ENCODE peak calls at places on chromosome 12, in five cellular contexts. One of them, this sample, is unnamed.
A peak's percentile ranks its signal among the peaks of the same experiment; 100 is the strongest.

GRCh38 chr12:120488057-120488660 is 7.8 kb upstream of the DYNLL1 start:
- DNase-seq in esophagus squamous epithelium: no peak
- DNase-seq in HCT116: no peak
- DNase-seq in K562: peak; percentile 56
- DNase-seq in heart left ventricle: no peak
- DNase-seq in this sample: no peak

GRCh38 chr12:115224031-115224430 is 540.1 kb upstream of the TBX3 start:
- DNase-seq in esophagus squamous epithelium: no peak
- DNase-seq in HCT116: no peak
- DNase-seq in K562: no peak
- DNase-seq in heart left ventricle: no peak
- DNase-seq in this sample: no peak

GRCh38 chr12:69330475-69331473 is 17.4 kb upstream of the LYZ start:
- DNase-seq in esophagus squamous epithelium: no peak
- DNase-seq in HCT116: no peak
- DNase-seq in K562: peak; percentile 42
- DNase-seq in heart left ventricle: no peak
- DNase-seq in this sample: peak; percentile 59

GRCh38 chr12:55908726-55909512 is 18.8 kb downstream of the PYM1 start:
- DNase-seq in esophagus squamous epithelium: no peak
- DNase-seq in HCT116: no peak
- DNase-seq in K562: no peak
- DNase-seq in heart left ventricle: no peak
- DNase-seq in this sample: no peak

GRCh38 chr12:130121246-130122005 is 40.8 kb upstream of the FZD10 start:
- DNase-seq in esophagus squamous epithelium: no peak
- DNase-seq in HCT116: no peak
- DNase-seq in K562: no peak
- DNase-seq in heart left ventricle: no peak
- DNase-seq in this sample: no peak

GRCh38 chr12:85784096-85784720 is 52.0 kb downstream of the RASSF9 start:
- DNase-seq in esophagus squamous epithelium: no peak
- DNase-seq in HCT116: peak; percentile 33
- DNase-seq in K562: no peak
- DNase-seq in heart left ventricle: no peak
- DNase-seq in this sample: no peak

GRCh38 chr12:64687816-64688599 is 71.2 kb downstream of the GNS start:
- DNase-seq in esophagus squamous epithelium: no peak
- DNase-seq in HCT116: no peak
- DNase-seq in K562: no peak
- DNase-seq in heart left ventricle: no peak
- DNase-seq in this sample: peak; percentile 13

GRCh38 chr12:94832780-94833760 is 170.4 kb downstream of the NDUFA12 start:
- DNase-seq in esophagus squamous epithelium: no peak
- DNase-seq in HCT116: no peak
- DNase-seq in K562: no peak
- DNase-seq in heart left ventricle: no peak
- DNase-seq in this sample: peak; percentile 60

GRCh38 chr12:94725375-94726168 is 75.2 kb upstream of the TMCC3 start:
- DNase-seq in esophagus squamous epithelium: no peak
- DNase-seq in HCT116: peak; percentile 38
- DNase-seq in K562: peak; percentile 27
- DNase-seq in heart left ventricle: no peak
- DNase-seq in this sample: no peak

GRCh38 chr12:11681211-11681610 is 31.7 kb downstream of the ETV6 start:
- DNase-seq in esophagus squamous epithelium: no peak
- DNase-seq in HCT116: no peak
- DNase-seq in K562: no peak
- DNase-seq in heart left ventricle: no peak
- DNase-seq in this sample: no peak

GRCh38 chr12:42761601-42762350 is 172.2 kb upstream of the PRICKLE1 start:
- DNase-seq in esophagus squamous epithelium: no peak
- DNase-seq in HCT116: no peak
- DNase-seq in K562: no peak
- DNase-seq in heart left ventricle: no peak
- DNase-seq in this sample: no peak

GRCh38 chr12:52224154-52224553 is 8.9 kb upstream of the KRT7 start:
- DNase-seq in esophagus squamous epithelium: no peak
- DNase-seq in HCT116: no peak
- DNase-seq in K562: no peak
- DNase-seq in heart left ventricle: no peak
- DNase-seq in this sample: no peak

GRCh38 chr12:16482726-16483125 is 123.2 kb downstream of the LMO3 start:
- DNase-seq in esophagus squamous epithelium: no peak
- DNase-seq in HCT116: no peak
- DNase-seq in K562: no peak
- DNase-seq in heart left ventricle: no peak
- DNase-seq in this sample: no peak

GRCh38 chr12:71142046-71142445 is 15.8 kb downstream of the TSPAN8 start:
- DNase-seq in esophagus squamous epithelium: no peak
- DNase-seq in HCT116: no peak
- DNase-seq in K562: no peak
- DNase-seq in heart left ventricle: no peak
- DNase-seq in this sample: no peak

GRCh38 chr12:71138011-71138410 is 19.8 kb downstream of the TSPAN8 start:
- DNase-seq in esophagus squamous epithelium: no peak
- DNase-seq in HCT116: no peak
- DNase-seq in K562: no peak
- DNase-seq in heart left ventricle: no peak
- DNase-seq in this sample: no peak

GRCh38 chr12:71135812-71136176 is 22.0 kb downstream of the TSPAN8 start:
- DNase-seq in esophagus squamous epithelium: no peak
- DNase-seq in HCT116: no peak
- DNase-seq in K562: no peak
- DNase-seq in heart left ventricle: no peak
- DNase-seq in this sample: no peak

GRCh38 chr12:71141270-71141948 is 16.4 kb downstream of the TSPAN8 start:
- DNase-seq in esophagus squamous epithelium: no peak
- DNase-seq in HCT116: no peak
- DNase-seq in K562: no peak
- DNase-seq in heart left ventricle: no peak
- DNase-seq in this sample: peak; percentile 56

DNA sequence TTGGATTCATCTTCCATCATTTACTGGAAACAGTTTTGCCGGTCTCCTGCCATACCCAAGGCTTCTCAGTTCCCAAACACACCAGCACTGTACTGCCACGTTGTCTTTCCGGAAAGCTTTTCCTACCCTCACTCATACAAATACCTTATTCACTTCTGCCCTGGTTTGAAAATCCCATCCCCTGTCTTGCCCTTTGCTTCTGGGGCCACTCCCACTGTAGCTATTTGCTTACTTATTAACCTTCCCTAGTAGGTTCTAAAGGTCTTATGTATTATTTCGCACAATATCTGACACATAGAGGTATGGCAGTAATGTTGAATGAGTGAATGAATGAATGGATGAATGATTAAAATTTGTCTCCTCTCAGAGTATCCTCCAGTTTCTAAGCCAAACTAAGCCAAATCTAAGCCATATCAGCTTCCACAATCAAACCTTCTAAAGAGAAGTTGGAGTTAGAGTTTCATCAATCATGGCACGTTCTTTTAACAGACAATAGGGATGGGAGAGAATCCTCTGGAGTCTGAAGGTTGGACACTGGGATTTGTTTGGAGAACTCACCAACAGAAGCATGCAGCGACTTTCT is 18.6 kb downstream of the TSPAN8 start:
- DNase-seq in esophagus squamous epithelium: no peak
- DNase-seq in HCT116: no peak
- DNase-seq in K562: no peak
- DNase-seq in heart left ventricle: no peak
- DNase-seq in this sample: no peak
- TF ChIP-seq POLR2A in esophagus squamous epithelium: no peak
- TF ChIP-seq POLR2A in HCT116: no peak
- TF ChIP-seq POLR2A in K562: no peak
- TF ChIP-seq POLR2A in heart left ventricle: no peak
- TF ChIP-seq POLR2A in this sample: no peak

DNA sequence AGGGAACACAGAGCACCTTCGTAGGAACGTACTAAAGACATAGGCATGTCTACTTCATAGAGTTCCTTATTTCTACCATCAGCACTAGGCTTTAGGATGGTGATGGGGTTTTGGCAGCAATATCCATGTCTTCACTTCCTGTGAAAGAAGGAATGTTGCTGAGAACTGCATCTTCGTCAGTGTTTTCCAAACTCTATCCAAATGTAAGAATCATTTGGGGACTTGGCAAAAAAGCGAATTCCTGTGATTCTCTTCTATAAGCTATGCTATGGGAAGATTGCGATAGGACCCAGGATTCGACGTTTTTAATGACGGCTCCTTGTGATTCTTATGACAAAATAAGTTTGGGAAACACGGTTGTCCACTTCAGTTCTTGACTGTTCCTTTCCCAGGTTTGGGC is 39.8 kb downstream of the AKAP3 start:
- DNase-seq in esophagus squamous epithelium: no peak
- DNase-seq in HCT116: no peak
- DNase-seq in K562: no peak
- DNase-seq in heart left ventricle: no peak
- DNase-seq in this sample: no peak
- H3K27ac ChIP-seq in esophagus squamous epithelium: no peak overlapping the region
- H3K27ac ChIP-seq in HCT116: no peak overlapping the region
- H3K27ac ChIP-seq in K562: no peak overlapping the region
- H3K27ac ChIP-seq in heart left ventricle: no peak overlapping the region
- H3K27ac ChIP-seq in this sample: no peak overlapping the region

GRCh38 chr12:100554608-100555077 is 18.8 kb upstream of the GAS2L3 start:
- DNase-seq in esophagus squamous epithelium: no peak
- DNase-seq in HCT116: peak; percentile 86
- DNase-seq in K562: peak; percentile 53
- DNase-seq in heart left ventricle: no peak
- DNase-seq in this sample: no peak
- TF ChIP-seq CTCF in esophagus squamous epithelium: peak; percentile 66
- TF ChIP-seq CTCF in HCT116: peak; percentile 99
- TF ChIP-seq CTCF in K562: peak; percentile 89
- TF ChIP-seq CTCF in heart left ventricle: peak; percentile 85
- TF ChIP-seq CTCF in this sample: peak; percentile 70

DNA sequence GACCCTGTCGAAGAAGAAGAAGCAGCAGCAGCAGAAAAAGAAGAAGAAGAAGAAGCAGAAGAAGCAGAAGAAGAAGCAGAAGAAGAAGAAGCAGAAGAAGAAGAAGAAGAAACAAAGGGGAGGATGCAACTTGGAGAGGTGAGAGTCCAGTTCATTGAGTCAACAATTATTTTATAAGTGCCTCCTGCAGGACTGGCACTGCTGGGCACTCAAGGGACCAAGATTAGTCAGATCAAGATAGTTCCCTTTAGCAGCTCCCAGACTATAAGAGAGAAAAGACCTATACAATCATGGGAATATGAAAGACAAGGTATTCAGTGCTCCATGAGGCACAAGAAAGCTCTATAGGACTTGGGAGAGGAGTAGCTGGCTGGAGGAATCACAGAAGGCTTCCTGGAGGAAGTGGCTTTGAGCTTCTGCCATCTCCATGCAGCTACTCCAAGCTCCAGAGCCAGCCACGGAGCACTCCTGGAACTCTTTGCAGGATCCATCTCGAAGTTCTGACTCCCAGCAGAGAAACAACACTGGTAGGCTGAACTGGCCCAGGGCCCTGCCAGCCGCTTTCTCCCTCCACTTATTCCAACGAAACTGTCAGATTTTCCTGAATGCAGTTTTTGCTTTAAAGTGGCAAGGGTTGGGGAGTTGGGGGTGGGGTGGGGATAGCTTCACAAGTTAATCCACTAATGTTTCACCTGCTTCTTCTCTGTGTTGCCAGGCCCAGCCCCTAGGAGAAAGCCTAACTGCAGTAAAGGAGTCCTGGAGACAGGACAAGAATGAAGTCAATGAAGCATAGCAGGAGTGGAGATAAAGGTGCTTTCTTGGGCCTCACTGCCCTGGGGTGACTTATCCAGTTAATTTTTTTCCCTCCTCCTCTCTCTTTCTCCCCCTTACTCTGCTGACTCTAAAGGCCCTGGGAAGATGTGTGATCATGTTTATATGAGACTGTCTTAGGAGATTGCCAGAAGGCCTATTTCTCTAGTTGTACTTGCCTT is 140.1 kb upstream of the PARP11 start:
- DNase-seq in esophagus squamous epithelium: no peak
- DNase-seq in HCT116: no peak
- DNase-seq in K562: no peak
- DNase-seq in heart left ventricle: no peak
- DNase-seq in this sample: peak; percentile 57
- TF ChIP-seq POLR2A in esophagus squamous epithelium: no peak
- TF ChIP-seq POLR2A in HCT116: no peak
- TF ChIP-seq POLR2A in K562: no peak
- TF ChIP-seq POLR2A in heart left ventricle: no peak
- TF ChIP-seq POLR2A in this sample: no peak

GRCh38 chr12:102760322-102760721 is 156.7 kb downstream of the PAH start:
- DNase-seq in esophagus squamous epithelium: no peak
- DNase-seq in HCT116: no peak
- DNase-seq in K562: no peak
- DNase-seq in heart left ventricle: no peak
- DNase-seq in this sample: no peak
- H3K27ac ChIP-seq in esophagus squamous epithelium: no peak overlapping the region
- H3K27ac ChIP-seq in HCT116: no peak overlapping the region
- H3K27ac ChIP-seq in K562: no peak overlapping the region
- H3K27ac ChIP-seq in heart left ventricle: no peak overlapping the region
- H3K27ac ChIP-seq in this sample: no peak overlapping the region

DNA sequence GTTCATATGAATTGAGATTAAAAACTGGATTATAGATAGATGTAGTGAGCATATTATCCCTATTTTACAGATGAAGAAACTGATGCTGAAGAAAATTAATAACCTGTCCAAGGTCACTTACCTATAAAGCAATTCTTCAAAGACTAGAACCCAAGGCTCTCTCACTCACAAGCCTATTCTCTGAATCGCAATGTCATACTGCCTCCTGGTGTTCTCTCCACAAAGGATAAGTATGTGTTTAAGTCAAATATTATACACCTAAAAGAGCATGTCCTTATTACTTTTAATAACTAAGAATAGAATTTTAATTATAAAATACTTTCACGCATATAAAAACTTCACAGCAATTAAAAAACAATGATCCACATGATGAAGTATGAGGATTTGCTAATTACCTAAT is 721.3 kb upstream of the USP15 start:
- DNase-seq in esophagus squamous epithelium: no peak
- DNase-seq in HCT116: peak; percentile 26
- DNase-seq in K562: no peak
- DNase-seq in heart left ventricle: no peak
- DNase-seq in this sample: no peak
- TF ChIP-seq CTCF in esophagus squamous epithelium: no peak
- TF ChIP-seq CTCF in HCT116: peak; percentile 46
- TF ChIP-seq CTCF in K562: no peak
- TF ChIP-seq CTCF in heart left ventricle: no peak
- TF ChIP-seq CTCF in this sample: no peak

DNA sequence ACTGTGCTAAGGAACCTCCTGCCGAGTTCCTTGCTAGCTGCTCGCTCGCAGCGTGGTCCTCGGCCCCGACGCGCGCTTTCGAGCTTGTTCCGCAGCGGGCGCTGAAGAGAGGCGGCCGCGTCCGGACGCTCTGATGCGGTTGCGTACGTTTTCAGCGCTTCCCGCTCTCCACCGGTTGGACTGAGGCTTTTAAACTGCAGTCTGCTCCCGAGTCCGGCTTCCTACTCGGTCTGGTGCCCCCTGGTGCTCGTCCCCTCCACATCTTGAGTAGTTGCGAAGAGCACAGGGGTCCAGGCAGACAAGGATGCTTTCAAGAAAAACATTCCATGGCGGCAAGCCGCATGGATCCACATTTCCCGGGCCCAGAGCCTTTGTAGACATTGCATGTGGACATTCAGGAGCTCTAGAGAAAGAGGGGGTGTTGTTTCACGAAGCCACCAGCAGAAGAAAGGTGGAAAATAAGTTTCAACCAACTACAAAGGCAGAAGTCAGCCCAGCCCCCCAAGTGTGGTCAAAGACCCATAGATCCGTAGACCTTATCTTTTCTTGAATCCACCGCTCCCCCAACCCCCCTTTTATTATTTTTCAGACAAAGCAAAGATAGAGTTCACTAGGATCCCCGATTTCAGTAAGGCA is 1.1 kb upstream of the WNK1 start:
- DNase-seq in esophagus squamous epithelium: peak; percentile 48
- DNase-seq in HCT116: peak; percentile 93
- DNase-seq in K562: peak; percentile 79
- DNase-seq in heart left ventricle: peak; percentile 96
- DNase-seq in this sample: peak; percentile 88
- TF ChIP-seq POLR2A in esophagus squamous epithelium: peak; percentile 75
- TF ChIP-seq POLR2A in HCT116: peak; percentile 49
- TF ChIP-seq POLR2A in K562: peak; percentile 78
- TF ChIP-seq POLR2A in heart left ventricle: peak; percentile 69
- TF ChIP-seq POLR2A in this sample: peak; percentile 63